ENCODE peak calls at places on chromosomes 1 and 21, in four cellular contexts. O is NCI-H345; W is effector memory CD4-positive, alpha-beta T cell; H is NCI-H146. D is an unnamed sample.
A peak's percentile ranks its signal among the peaks of the same experiment; 100 is the strongest.

GRCh38 chr1:154469844-154470417 is 32.1 kb upstream of the TDRD10 start:
- DNase-seq in O (no peak), W (no peak), H (peak; percentile 50), D (no peak)

GRCh38 chr1:234743866-234744581 is 134.0 kb upstream of the IRF2BP2 start:
- DNase-seq in O (peak; percentile 74), W (no peak), H (peak; percentile 37), D (peak; percentile 25)

GRCh38 chr1:1373493-1374067 is 1.4 kb downstream of the AURKAIP1 start:
- DNase-seq in O (no peak), W (no peak), H (no peak), D (no peak)

GRCh38 chr21:24420694-24421093 is 1186.6 kb downstream of the MRPL39 start:
- DNase-seq in O (no peak), W (no peak), H (no peak), D (no peak)

GRCh38 chr1:55234016-55234415 is 18.9 kb upstream of the USP24 start:
- DNase-seq in O (no peak), W (no peak), H (no peak), D (no peak)

GRCh38 chr1:26862781-26863676 is at the start of gene SFN:
- DNase-seq in O (peak; percentile 97), W (peak; percentile 30), H (peak; percentile 93), D (no peak)

GRCh38 chr1:244862354-244862698 is 2.0 kb downstream of the HNRNPU start:
- DNase-seq in O (no peak), W (no peak), H (peak; percentile 46), D (no peak)

GRCh38 chr1:226002667-226003501 is 3.7 kb upstream of the SDE2 start:
- DNase-seq in O (no peak), W (no peak), H (peak; percentile 97), D (peak; percentile 46)

GRCh38 chr1:82565546-82565945 is 764.8 kb downstream of the ADGRL2 start:
- DNase-seq in O (no peak), W (no peak), H (no peak), D (no peak)

GRCh38 chr1:152043870-152044269 is 7.1 kb upstream of the S100A11 start:
- DNase-seq in O (no peak), W (no peak), H (no peak), D (no peak)

GRCh38 chr1:223886516-223886921 is 40.8 kb upstream of the TP53BP2 start:
- DNase-seq in O (peak; percentile 88), W (no peak), H (peak; percentile 84), D (no peak)

GRCh38 chr1:38662141-38662540 is 197.4 kb downstream of the RRAGC start:
- DNase-seq in O (no peak), W (no peak), H (no peak), D (no peak)

GRCh38 chr1:3657578-3658230 is 5.4 kb downstream of the TP73 start:
- DNase-seq in O (no peak), W (no peak), H (no peak), D (no peak)

GRCh38 chr1:115189814-115190541 is 100.7 kb upstream of the TSPAN2 start:
- DNase-seq in O (no peak), W (no peak), H (no peak), D (no peak)

GRCh38 chr1:51631747-51632146 is 14.9 kb downstream of the OSBPL9 start:
- DNase-seq in O (no peak), W (no peak), H (no peak), D (no peak)

GRCh38 chr1:205448540-205449253 is 7.1 kb downstream of the BLACAT1 start:
- DNase-seq in O (no peak), W (no peak), H (no peak), D (no peak)

GRCh38 chr1:84436907-84437667 is 38.8 kb downstream of the DNASE2B start:
- DNase-seq in O (no peak), W (no peak), H (no peak), D (no peak)

GRCh38 chr21:25934771-25935224 is 200.0 kb downstream of the GABPA start:
- DNase-seq in O (no peak), W (no peak), H (no peak), D (no peak)

GRCh38 chr1:205205055-205205454 is 6.4 kb downstream of the DSTYK start:
- DNase-seq in O (no peak), W (no peak), H (no peak), D (no peak)

GRCh38 chr1:21262282-21263051 is 27.8 kb downstream of the ECE1 start:
- DNase-seq in O (no peak), W (no peak), H (no peak), D (no peak)

D was measured in NCI-H524.